ENCODE peak calls at places on chromosomes 5 and 9, in ten cellular contexts. T is B cell, E is A549, W is AG04450, K is heart left ventricle, N is glutamatergic neuron, F is AG10803, J is Calu3, H is right atrium auricular region, C is fibroblast of pulmonary artery. G is an unnamed sample.

GRCh38 chr9:72454871-72455471 is 66.4 kb upstream of the TMC1 start:
- DNase-seq in T (no peak), E (peak; percentile 53), W (no peak), K (no peak), N (no peak), F (no peak), J (peak; percentile 12), H (no peak), C (peak; percentile 57), G (no peak)

GRCh38 chr9:131838581-131839280 is 98.9 kb upstream of the RAPGEF1 start:
- DNase-seq in T (no peak), E (no peak), W (no peak), K (peak; percentile 48), N (peak; percentile 32), F (no peak), J (no peak), H (no peak), C (no peak), G (no peak)

GRCh38 chr5:80125962-80126480 is 90.9 kb downstream of the THBS4 start:
- DNase-seq in T (no peak), E (no peak), W (no peak), K (no peak), N (no peak), F (peak; percentile 52), J (no peak), H (no peak), C (peak; percentile 45), G (no peak)

GRCh38 chr5:40648150-40648549 is 31.6 kb upstream of the PTGER4 start:
- DNase-seq in T (no peak), E (no peak), W (no peak), K (no peak), N (no peak), F (no peak), J (no peak), H (no peak), C (no peak), G (no peak)

GRCh38 chr5:102583663-102584062 is 84.9 kb upstream of the SLCO6A1 start:
- DNase-seq in T (peak; percentile 1), E (peak; percentile 1), W (no peak), K (no peak), N (no peak), F (peak; percentile 29), J (no peak), H (no peak), C (peak; percentile 44), G (no peak)

GRCh38 chr5:73974871-73975351 is 348.9 kb downstream of the ARHGEF28 start:
- DNase-seq in T (no peak), E (no peak), W (no peak), K (no peak), N (no peak), F (peak; percentile 51), J (no peak), H (no peak), C (peak; percentile 58), G (no peak)

GRCh38 chr5:9545959-9546851 is at the start of gene SEMA5A:
- DNase-seq in T (no peak), E (no peak), W (no peak), K (peak; percentile 87), N (peak; percentile 71), F (peak; percentile 77), J (no peak), H (no peak), C (peak; percentile 64), G (peak; percentile 58)

GRCh38 chr5:94388773-94389514 is 229.5 kb downstream of the KIAA0825 start:
- DNase-seq in T (no peak), E (no peak), W (no peak), K (no peak), N (no peak), F (no peak), J (no peak), H (no peak), C (no peak), G (no peak)

GRCh38 chr5:170632985-170633234 is 129.1 kb downstream of the KCNIP1 start:
- DNase-seq in T (peak; percentile 59), E (no peak), W (no peak), K (peak; percentile 84), N (peak; percentile 88), F (no peak), J (peak; percentile 83), H (no peak), C (no peak), G (peak; percentile 88)

GRCh38 chr5:170631471-170632195 is 127.8 kb downstream of the KCNIP1 start:
- DNase-seq in T (no peak), E (peak; percentile 68), W (no peak), K (no peak), N (peak; percentile 68), F (peak; percentile 17), J (peak; percentile 64), H (no peak), C (no peak), G (peak; percentile 48)

GRCh38 chr5:170632266-170632984 is 128.6 kb downstream of the KCNIP1 start:
- DNase-seq in T (no peak), E (peak; percentile 36), W (no peak), K (no peak), N (no peak), F (no peak), J (no peak), H (no peak), C (no peak), G (peak; percentile 25)

GRCh38 chr5:170634236-170634990 is 130.6 kb downstream of the KCNIP1 start:
- DNase-seq in T (no peak), E (no peak), W (no peak), K (no peak), N (no peak), F (no peak), J (peak; percentile 44), H (no peak), C (no peak), G (no peak)

GRCh38 chr5:170633235-170634041 is 129.6 kb downstream of the KCNIP1 start:
- DNase-seq in T (no peak), E (peak; percentile 69), W (peak; percentile 36), K (no peak), N (no peak), F (peak; percentile 84), J (peak; percentile 48), H (peak; percentile 78), C (peak; percentile 90), G (no peak)
- TF ChIP-seq CTCF in T (peak; percentile 51), E (no peak), W (no peak), K (no peak), N (peak; percentile 22), F (no peak), J (no peak), H (no peak), C (no peak), G (peak; percentile 16)

GRCh38 chr9:35636135-35636876 is 14.4 kb downstream of the SIT1 start:
- DNase-seq in T (peak; percentile 55), E (no peak), W (no peak), K (no peak), N (no peak), F (no peak), J (no peak), H (no peak), C (no peak), G (no peak)

GRCh38 chr9:35635730-35636129 is 15.0 kb downstream of the SIT1 start:
- DNase-seq in T (no peak), E (no peak), W (no peak), K (no peak), N (no peak), F (no peak), J (no peak), H (no peak), C (no peak), G (no peak)
- TF ChIP-seq CTCF in T (no peak), E (no peak), W (no peak), K (no peak), N (no peak), F (no peak), J (no peak), H (no peak), C (no peak), G (no peak)

GRCh38 chr5:64759960-64760695 is 8.4 kb downstream of the SREK1IP1 start:
- DNase-seq in T (no peak), E (no peak), W (no peak), K (no peak), N (no peak), F (no peak), J (no peak), H (no peak), C (peak; percentile 40), G (no peak)

GRCh38 chr5:64754066-64754465 is 14.4 kb downstream of the SREK1IP1 start:
- DNase-seq in T (no peak), E (no peak), W (no peak), K (no peak), N (no peak), F (no peak), J (no peak), H (no peak), C (no peak), G (no peak)

GRCh38 chr5:64763948-64764503 is 4.5 kb downstream of the SREK1IP1 start:
- DNase-seq in T (no peak), E (no peak), W (no peak), K (no peak), N (no peak), F (no peak), J (no peak), H (no peak), C (no peak), G (no peak)

DNA sequence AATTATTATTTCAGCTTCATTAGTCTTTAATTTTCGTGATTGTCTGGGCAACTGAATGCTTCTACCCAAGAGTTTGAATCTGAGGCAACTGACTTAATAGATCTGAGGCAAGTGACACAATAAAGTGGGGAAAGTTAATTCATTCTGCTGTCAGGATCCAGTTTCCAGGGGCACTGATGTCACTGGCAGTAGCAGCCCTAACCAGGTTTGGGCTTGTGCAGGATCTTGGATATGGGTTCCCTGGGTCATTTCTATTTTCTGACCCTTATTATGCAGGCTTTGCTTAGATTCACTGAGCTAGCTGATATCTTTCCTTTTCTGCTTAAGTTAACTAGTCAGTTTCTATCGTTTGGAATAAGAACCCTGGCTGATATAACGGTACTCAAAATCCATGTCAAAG is 9.6 kb downstream of the SREK1IP1 start:
- DNase-seq in T (no peak), E (no peak), W (no peak), K (no peak), N (no peak), F (no peak), J (no peak), H (no peak), C (no peak), G (no peak)
- TF ChIP-seq CTCF in T (no peak), E (no peak), W (no peak), K (no peak), N (no peak), F (no peak), J (no peak), H (no peak), C (no peak), G (no peak)

GRCh38 chr5:179536676-179537075 is 13.7 kb upstream of the RUFY1 start:
- DNase-seq in T (no peak), E (no peak), W (no peak), K (no peak), N (no peak), F (no peak), J (no peak), H (no peak), C (no peak), G (no peak)
- TF ChIP-seq CTCF in T (no peak), E (no peak), W (no peak), K (no peak), N (no peak), F (no peak), J (no peak), H (no peak), C (no peak), G (no peak)

GRCh38 chr5:78361226-78361993 is 993 bp downstream of the SCAMP1 start:
- DNase-seq in T (peak; percentile 30), E (peak; percentile 68), W (no peak), K (no peak), N (no peak), F (peak; percentile 49), J (peak; percentile 35), H (peak; percentile 63), C (peak; percentile 79), G (peak; percentile 5)
- TF ChIP-seq CTCF in T (peak; percentile 54), E (peak; percentile 18), W (peak; percentile 41), K (no peak), N (no peak), F (peak; percentile 39), J (peak; percentile 15), H (no peak), C (peak; percentile 35), G (peak; percentile 45)

G was measured in neural crest cell.